ENCODE peak calls at places on chromosomes 1 and 21, in nine cellular contexts. Y, S, V, T, Z, H, R, F and Q are unnamed samples.

GRCh38 chr1:8259498-8260290 is 58.2 kb upstream of the SLC45A1 start:
- DNase-seq in H (no peak), V (no peak), S (peak), Z (peak), F (no peak), R (peak), T (peak), Y (peak), Q (peak)

GRCh38 chr1:25848531-25848930 is 10.7 kb downstream of the AUNIP start:
- DNase-seq in Y (no peak), Z (no peak), R (no peak), T (no peak), H (no peak), F (no peak), S (no peak), V (no peak), Q (no peak)

GRCh38 chr1:97013904-97014303 is 292.3 kb downstream of the PTBP2 start:
- DNase-seq in H (no peak), Y (peak), T (peak), Z (no peak), S (peak), V (no peak), F (no peak), R (no peak), Q (peak)

GRCh38 chr1:150259758-150260669 is 2.4 kb downstream of the CA14 start:
- DNase-seq in S (no peak), Z (no peak), F (no peak), V (peak), R (no peak), T (no peak), Y (peak), H (no peak), Q (no peak)

GRCh38 chr1:8661185-8662110 is 156.0 kb downstream of the RERE start:
- DNase-seq in H (no peak), R (peak), Y (peak), F (no peak), S (peak), Z (no peak), V (no peak), T (peak), Q (peak)

GRCh38 chr1:204296431-204296988 is 63.2 kb downstream of the PLEKHA6 start:
- DNase-seq in F (no peak), Y (peak), H (no peak), T (peak), V (no peak), S (peak), Z (no peak), R (no peak), Q (peak)

GRCh38 chr1:34681481-34682451 is 73.1 kb upstream of the GJB5 start:
- DNase-seq in S (peak), T (peak), F (no peak), V (peak), R (peak), Z (no peak), Y (peak), H (peak), Q (peak)

GRCh38 chr1:17527036-17527914 is 12.2 kb upstream of the ARHGEF10L start:
- DNase-seq in R (peak), T (peak), Y (no peak), H (no peak), S (peak), V (no peak), Z (peak), F (no peak), Q (peak)

GRCh38 chr1:56404561-56405030 is 174.8 kb downstream of the PLPP3 start:
- DNase-seq in T (peak), F (no peak), V (no peak), Z (peak), S (peak), Y (no peak), R (no peak), H (no peak), Q (peak)

GRCh38 chr1:167695150-167695549 is 26.6 kb upstream of the MPZL1 start:
- DNase-seq in H (no peak), F (no peak), V (no peak), S (no peak), T (no peak), Z (no peak), R (no peak), Y (no peak), Q (no peak)

GRCh38 chr1:243939167-243939848 is 89.3 kb upstream of the AKT3 start:
- DNase-seq in Y (peak), S (peak), R (no peak), F (no peak), Z (no peak), T (peak), H (no peak), V (no peak), Q (peak)

GRCh38 chr1:38020361-38020760 is 7.8 kb downstream of the UTP11 start:
- DNase-seq in F (no peak), S (no peak), T (peak), Y (no peak), R (no peak), H (no peak), V (no peak), Z (no peak), Q (no peak)

GRCh38 chr1:46303872-46304326 is 401 bp downstream of the UQCRH start:
- DNase-seq in H (no peak), S (no peak), F (no peak), V (no peak), T (no peak), R (no peak), Y (no peak), Z (no peak), Q (no peak)

GRCh38 chr1:177490240-177490639 is 319.5 kb downstream of the BRINP2 start:
- DNase-seq in T (no peak), Y (peak), Z (no peak), H (no peak), V (no peak), S (no peak), F (no peak), R (no peak), Q (no peak)

GRCh38 chr1:16207318-16208269 is 4.9 kb downstream of the ARHGEF19 start:
- DNase-seq in Y (no peak), H (no peak), R (no peak), Z (no peak), T (no peak), F (no peak), V (no peak), S (peak), Q (no peak)

GRCh38 chr1:228546541-228547463 is 59.6 kb downstream of the RNF187 start:
- DNase-seq in S (no peak), V (peak), R (no peak), Z (peak), Y (no peak), T (no peak), H (no peak), F (no peak), Q (no peak)

GRCh38 chr1:29703596-29703995 is 467.3 kb downstream of the PTPRU start:
- DNase-seq in T (peak), S (peak), H (no peak), Z (no peak), Y (peak), F (no peak), R (no peak), V (no peak), Q (peak)

GRCh38 chr1:83520797-83521196 is 478.1 kb downstream of the TTLL7 start:
- DNase-seq in T (no peak), R (no peak), F (no peak), V (no peak), Z (no peak), Y (peak), H (no peak), S (peak), Q (no peak)

GRCh38 chr21:41750532-41751151 is 16.2 kb downstream of the RIPK4 start:
- DNase-seq in Y (no peak), S (no peak), Z (no peak), R (no peak), F (no peak), H (no peak), T (no peak), V (peak), Q (no peak)

GRCh38 chr1:31759266-31760023 is 4.7 kb downstream of the ADGRB2 start:
- DNase-seq in T (no peak), R (no peak), V (no peak), H (no peak), F (no peak), S (peak), Y (no peak), Z (no peak), Q (no peak)

GRCh38 chr1:153647375-153647714 is 11.2 kb upstream of the SNAPIN start:
- DNase-seq in R (no peak), F (no peak), S (no peak), Y (no peak), H (no peak), V (no peak), T (no peak), Z (peak), Q (no peak)

GRCh38 chr1:88210088-88210825 is 473.8 kb upstream of the PKN2 start:
- DNase-seq in Z (no peak), S (no peak), T (no peak), Y (no peak), R (no peak), H (no peak), V (no peak), F (no peak), Q (no peak)

GRCh38 chr1:198072177-198072576 is 84.6 kb upstream of the NEK7 start:
- DNase-seq in T (peak), V (no peak), Y (peak), Z (no peak), F (no peak), S (peak), H (no peak), R (no peak), Q (no peak)

GRCh38 chr1:115300087-115300856 is 37.8 kb downstream of the NGF start:
- DNase-seq in Z (no peak), F (no peak), V (no peak), R (no peak), Y (peak), S (peak), H (no peak), T (peak), Q (no peak)

GRCh38 chr1:22350171-22350961 is 101.3 kb upstream of the ZBTB40 start:
- DNase-seq in F (no peak), H (no peak), V (no peak), Y (no peak), T (no peak), Z (no peak), R (no peak), S (no peak), Q (no peak)

GRCh38 chr1:213996320-213997022 is 8.7 kb downstream of the PROX1 start:
- DNase-seq in S (peak), F (no peak), H (no peak), R (no peak), Y (peak), V (no peak), T (peak), Z (no peak), Q (no peak)
- H3K4me3 ChIP-seq in S (no peak), F (peak), H (no peak), R (no peak), Y (no peak), V (no peak), T (no peak), Z (no peak), Q (no peak)

GRCh38 chr1:28370220-28371010 is 875 bp downstream of the PHACTR4 start:
- DNase-seq in H (peak), Z (peak), S (peak), V (peak), R (no peak), Y (peak), F (no peak), T (peak), Q (peak)
- TF ChIP-seq CTCF in H (peak), Z (no peak), S (no peak), V (peak), R (no peak), Y (no peak), F (peak), T (no peak), Q (no peak)

GRCh38 chr1:200888349-200888838 is 6.3 kb upstream of the INAVA start:
- DNase-seq in Y (peak), H (peak), R (no peak), S (no peak), Z (no peak), T (no peak), F (no peak), V (no peak), Q (no peak)
- H3K4me3 ChIP-seq in Y (no peak), H (peak), R (no peak), S (no peak), Z (no peak), T (no peak), F (no peak), V (no peak), Q (no peak)

GRCh38 chr1:98749152-98749756 is 87.7 kb downstream of the SNX7 start:
- DNase-seq in F (no peak), R (no peak), Y (peak), V (no peak), T (peak), S (peak), Z (no peak), H (no peak), Q (peak)
- TF ChIP-seq CTCF in F (peak), R (no peak), Y (peak), V (peak), T (peak), S (peak), Z (no peak), H (peak), Q (peak)

DNA sequence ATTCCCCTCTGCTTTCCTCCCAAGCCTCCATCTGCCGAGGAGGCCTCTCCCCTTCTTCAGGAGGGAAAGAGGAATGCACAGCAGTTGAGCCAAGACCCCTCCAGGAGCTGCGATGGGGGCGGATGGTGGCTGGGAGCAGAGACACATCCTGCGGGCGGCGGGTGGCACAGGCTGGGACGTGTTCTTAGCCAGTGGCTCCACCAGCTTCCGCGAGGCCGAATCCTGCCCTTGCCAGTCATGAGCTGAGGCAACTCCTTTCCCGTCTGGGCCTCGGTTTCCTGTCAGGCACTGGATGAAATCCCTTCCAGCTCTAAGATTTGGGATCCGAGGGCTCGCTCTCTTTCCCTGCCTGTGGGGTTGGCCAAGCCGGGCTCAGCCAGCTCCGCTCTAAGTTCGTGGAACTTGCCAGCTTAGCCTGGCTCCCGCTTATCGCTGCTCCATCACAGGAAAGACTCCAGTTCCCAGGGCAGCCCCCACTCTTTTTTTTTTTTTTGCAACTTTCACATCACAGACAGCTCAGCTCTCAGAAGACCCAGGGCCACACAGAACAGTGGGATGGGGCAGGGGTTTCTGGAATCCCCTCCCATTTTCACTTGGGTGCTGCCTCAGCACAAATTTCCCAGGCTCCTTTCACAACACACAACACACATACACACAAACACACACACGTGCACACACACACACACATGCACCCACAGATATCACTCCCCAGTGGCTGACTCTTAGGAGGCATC is 504 bp downstream of the MYOM3 start:
- DNase-seq in H (no peak), Y (no peak), T (peak), R (no peak), V (no peak), F (peak), Z (peak), S (peak), Q (no peak)
- H3K4me3 ChIP-seq in H (no peak), Y (no peak), T (no peak), R (no peak), V (no peak), F (peak), Z (peak), S (no peak), Q (no peak)

GRCh38 chr1:52348704-52349301 is 17.2 kb downstream of the CC2D1B start:
- DNase-seq in S (peak), R (no peak), F (peak), V (peak), Y (peak), Z (no peak), H (no peak), T (peak), Q (peak)
- TF ChIP-seq CTCF in S (peak), R (no peak), F (no peak), V (peak), Y (peak), Z (no peak), H (no peak), T (peak), Q (peak)

DNA sequence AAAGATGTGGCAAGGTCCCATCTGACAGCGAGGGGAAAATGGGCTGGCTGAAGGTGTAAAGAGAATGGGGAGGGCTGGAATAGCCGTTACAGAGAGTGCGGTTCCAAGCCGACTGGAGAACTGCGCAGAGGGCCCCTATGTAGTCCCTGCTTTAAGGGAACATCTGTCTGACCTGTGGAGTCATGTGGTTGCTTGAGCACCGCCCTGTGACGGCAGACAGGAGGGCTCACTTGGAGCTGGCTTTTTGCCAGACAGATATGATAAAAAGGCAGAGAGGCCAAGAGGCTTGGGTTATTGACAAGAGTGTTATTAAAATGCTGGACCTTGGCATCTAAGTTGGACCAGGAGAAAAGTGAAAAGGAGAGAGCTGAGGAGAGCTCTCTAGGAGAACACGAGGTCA is 5.9 kb upstream of the PTPRF start:
- DNase-seq in H (no peak), F (no peak), S (no peak), Y (no peak), Z (no peak), V (no peak), T (no peak), R (no peak), Q (no peak)
- H3K4me3 ChIP-seq in H (no peak), F (no peak), S (no peak), Y (no peak), Z (no peak), V (no peak), T (no peak), R (no peak), Q (no peak)

GRCh38 chr1:114154146-114154962 is 685 bp upstream of the SYT6 start:
- DNase-seq in Z (no peak), S (peak), F (no peak), Y (no peak), R (no peak), T (peak), H (no peak), V (no peak), Q (peak)

GRCh38 chr1:114154963-114155322 is 1.3 kb upstream of the SYT6 start:
- DNase-seq in Y (no peak), Z (no peak), R (no peak), V (no peak), H (no peak), F (no peak), S (peak), T (peak), Q (peak)

GRCh38 chr1:114153051-114153620 is 533 bp downstream of the SYT6 start:
- DNase-seq in Y (no peak), F (no peak), S (no peak), H (no peak), V (no peak), T (no peak), Z (no peak), R (no peak), Q (no peak)

GRCh38 chr1:114152211-114153050 is 1.2 kb downstream of the SYT6 start:
- DNase-seq in S (peak), R (no peak), T (peak), H (no peak), V (no peak), F (no peak), Z (peak), Y (peak), Q (peak)

DNA sequence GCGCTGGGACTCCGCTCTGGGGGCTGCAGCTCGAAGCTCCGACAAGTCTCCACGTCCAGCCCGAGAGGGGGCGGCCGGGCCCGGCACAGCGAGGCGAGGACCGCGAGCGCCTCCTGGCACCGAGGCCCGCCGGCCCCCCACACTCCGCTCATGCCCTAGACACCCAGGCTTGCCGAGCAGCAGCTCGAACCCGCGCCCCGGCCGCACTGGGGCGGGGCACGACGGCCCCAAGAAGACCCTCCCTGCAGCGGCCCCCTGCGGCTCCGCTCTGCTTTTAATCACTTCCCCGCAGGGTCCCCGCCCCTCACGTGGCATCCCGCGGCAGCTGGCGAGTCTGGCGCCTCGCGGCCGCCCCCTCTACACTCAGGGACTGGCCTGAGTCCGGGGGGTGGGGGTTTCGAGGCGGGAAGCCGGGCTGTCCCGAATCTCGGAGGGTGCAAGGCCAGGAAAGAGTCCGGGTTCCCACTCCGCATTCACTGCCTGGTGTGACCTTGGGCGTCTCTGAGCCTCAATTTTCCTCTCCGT is at the start of gene SYT6:
- DNase-seq in H (no peak), T (no peak), S (no peak), R (no peak), Z (no peak), Y (no peak), V (no peak), F (no peak), Q (no peak)
- TF ChIP-seq CTCF in H (no peak), T (no peak), S (no peak), R (no peak), Z (no peak), Y (no peak), V (no peak), F (no peak), Q (no peak)

GRCh38 chr1:172638249-172638648 is 20.7 kb upstream of the FASLG start:
- DNase-seq in Z (no peak), R (no peak), F (no peak), S (peak), T (no peak), H (no peak), V (no peak), Y (peak), Q (no peak)
- H3K4me3 ChIP-seq in Z (no peak), R (no peak), F (no peak), S (no peak), T (no peak), H (no peak), V (no peak), Y (peak), Q (no peak)